ENCODE peak calls at places on chromosome 5, in nine cellular contexts. K is upper lobe of left lung; S is adipocyte; L is RWPE2; T is IMR-90; R is CD4-positive, CD25-positive, alpha-beta regulatory T cell; C is effector memory CD4-positive, alpha-beta T cell; E is cardiac muscle cell; W is upper lobe of right lung. U is an unnamed sample. For H3K36me3 and H3K9me3, the result is how much of the 10 kb centered on the place peaks cover.

GRCh38 chr5:128212206-128212788 is 128.7 kb downstream of the SLC12A2 start:
- DNase-seq in K (no peak), S (no peak), L (no peak), T (no peak), R (no peak), C (no peak), E (no peak), W (no peak), U (no peak)

GRCh38 chr5:163976691-163977090 is 471.3 kb downstream of the MAT2B start:
- DNase-seq in K (no peak), S (no peak), L (no peak), T (peak), R (no peak), C (no peak), E (no peak), W (no peak), U (no peak)

GRCh38 chr5:32144637-32145207 is 29.4 kb downstream of the GOLPH3 start:
- DNase-seq in K (no peak), S (no peak), L (no peak), T (no peak), R (no peak), C (no peak), E (no peak), W (no peak), U (peak)

GRCh38 chr5:87899109-87900100 is 369.2 kb downstream of the TMEM161B start:
- DNase-seq in K (no peak), S (no peak), L (no peak), T (no peak), R (no peak), C (no peak), E (no peak), W (no peak), U (peak)

GRCh38 chr5:101728933-101729332 is 567.2 kb downstream of the SLCO4C1 start:
- DNase-seq in K (no peak), S (no peak), L (no peak), T (no peak), R (no peak), C (no peak), E (no peak), W (no peak), U (no peak)

GRCh38 chr5:109996246-109996645 is 306.5 kb downstream of the MAN2A1 start:
- DNase-seq in K (no peak), S (peak), L (no peak), T (no peak), R (no peak), C (no peak), E (no peak), W (no peak), U (no peak)

GRCh38 chr5:60842859-60843692 is 993 bp downstream of the ELOVL7 start:
- DNase-seq in K (peak), S (peak), L (no peak), T (no peak), R (no peak), C (no peak), E (no peak), W (no peak), U (peak)

GRCh38 chr5:151085517-151086031 is 4.7 kb upstream of the TNIP1 start:
- DNase-seq in K (peak), S (no peak), L (no peak), T (peak), R (peak), C (peak), E (peak), W (peak), U (no peak)

GRCh38 chr5:128143911-128144310 is 60.3 kb downstream of the SLC12A2 start:
- DNase-seq in K (no peak), S (no peak), L (no peak), T (no peak), R (no peak), C (no peak), E (no peak), W (no peak), U (no peak)

GRCh38 chr5:170393958-170394357 is 4.8 kb upstream of the KCNMB1 start:
- DNase-seq in K (no peak), S (no peak), L (no peak), T (no peak), R (no peak), C (no peak), E (no peak), W (no peak), U (no peak)

GRCh38 chr5:103364074-103364473 is 105.5 kb downstream of the MACIR start:
- DNase-seq in K (no peak), S (no peak), L (no peak), T (peak), R (no peak), C (no peak), E (no peak), W (no peak), U (no peak)

GRCh38 chr5:178108446-178108845 is 4.9 kb upstream of the N4BP3 start:
- DNase-seq in K (no peak), S (no peak), L (no peak), T (no peak), R (no peak), C (no peak), E (no peak), W (no peak), U (no peak)

GRCh38 chr5:43482490-43483064 is 1.1 kb downstream of the TMEM267 start:
- DNase-seq in K (no peak), S (peak), L (no peak), T (peak), R (no peak), C (no peak), E (peak), W (no peak), U (no peak)

GRCh38 chr5:106543330-106543729 is 1127.4 kb downstream of the EFNA5 start:
- DNase-seq in K (no peak), S (no peak), L (no peak), T (no peak), R (no peak), C (no peak), E (no peak), W (no peak), U (no peak)

GRCh38 chr5:45454114-45454513 is 242.1 kb downstream of the HCN1 start:
- DNase-seq in K (no peak), S (peak), L (no peak), T (peak), R (no peak), C (no peak), E (no peak), W (no peak), U (peak)

GRCh38 chr5:87803352-87803751 is 390.6 kb upstream of the CCNH start:
- DNase-seq in K (no peak), S (no peak), L (no peak), T (no peak), R (no peak), C (no peak), E (no peak), W (no peak), U (no peak)

GRCh38 chr5:56078675-56079500 is 84.1 kb upstream of the IL6ST start:
- DNase-seq in K (no peak), S (peak), L (no peak), T (peak), R (no peak), C (no peak), E (peak), W (no peak), U (no peak)

GRCh38 chr5:172795401-172795977 is 24.5 kb upstream of the DUSP1 start:
- DNase-seq in K (peak), S (peak), L (no peak), T (peak), R (no peak), C (no peak), E (peak), W (peak), U (peak)

GRCh38 chr5:175893466-175893865 is 22.1 kb downstream of the CPLX2 start:
- DNase-seq in K (no peak), S (no peak), L (no peak), T (no peak), R (no peak), C (no peak), E (no peak), W (no peak), U (no peak)

GRCh38 chr5:95822038-95822407 is 503 bp downstream of the GLRX start:
- DNase-seq in K (peak), S (peak), L (no peak), T (peak), R (peak), C (no peak), E (peak), W (peak), U (peak)

GRCh38 chr5:1959231-1959630 is 76.5 kb upstream of the IRX4 start:
- DNase-seq in K (no peak), S (no peak), L (no peak), T (no peak), R (no peak), C (no peak), E (no peak), W (no peak), U (no peak)

GRCh38 chr5:124736111-124736813 is 10.2 kb downstream of the ZNF608 start:
- DNase-seq in K (no peak), S (peak), L (no peak), T (peak), R (no peak), C (no peak), E (peak), W (no peak), U (peak)

GRCh38 chr5:172830876-172831662 is 3.0 kb upstream of the ERGIC1 start:
- DNase-seq in K (no peak), S (no peak), L (no peak), T (peak), R (no peak), C (no peak), E (peak), W (no peak), U (peak)

GRCh38 chr5:39381376-39381775 is 17.1 kb upstream of the C9 start:
- DNase-seq in K (no peak), S (no peak), L (no peak), T (no peak), R (no peak), C (no peak), E (no peak), W (no peak), U (no peak)

GRCh38 chr5:39376293-39376714 is 12.0 kb upstream of the C9 start:
- DNase-seq in K (no peak), S (peak), L (no peak), T (peak), R (no peak), C (no peak), E (peak), W (no peak), U (no peak)

GRCh38 chr5:39373797-39374196 is 9.5 kb upstream of the C9 start:
- DNase-seq in K (no peak), S (no peak), L (no peak), T (no peak), R (no peak), C (no peak), E (no peak), W (no peak), U (no peak)

GRCh38 chr5:39384271-39384670 is 20.0 kb upstream of the C9 start:
- DNase-seq in K (no peak), S (no peak), L (no peak), T (no peak), R (no peak), C (no peak), E (no peak), W (no peak), U (no peak)

GRCh38 chr5:39379683-39380082 is 15.4 kb upstream of the C9 start:
- DNase-seq in K (no peak), S (no peak), L (no peak), T (peak), R (no peak), C (no peak), E (no peak), W (no peak), U (no peak)
- H3K36me3 ChIP-seq in K (half or more), S (half or more), L (under half), T (half or more), R (under half), C (under half), E (under half), W (half or more), U (half or more)

DNA sequence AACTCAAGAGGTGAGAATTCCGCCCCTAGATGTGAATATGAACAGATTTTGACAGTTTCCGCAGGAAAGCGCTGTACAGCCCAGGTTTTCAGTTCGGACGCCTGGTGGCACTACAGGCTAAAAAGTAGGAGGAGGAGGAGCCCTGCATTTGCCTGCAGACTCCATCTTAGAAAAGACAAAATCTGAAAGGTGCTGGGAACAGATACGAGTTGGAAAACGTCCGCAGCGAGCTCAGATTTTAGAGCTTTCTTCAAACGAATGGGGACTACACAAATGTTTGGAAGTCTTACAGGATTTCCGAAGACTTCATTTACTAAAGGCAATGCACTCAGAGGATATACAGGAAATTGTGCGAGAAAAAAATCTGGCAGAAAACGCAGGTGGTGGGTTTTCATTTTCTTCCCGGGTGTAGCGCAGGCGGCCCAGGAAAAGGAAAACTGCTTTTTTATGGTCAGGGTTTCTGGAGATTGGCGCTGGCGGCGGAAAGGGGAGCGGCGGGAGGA is 9.9 kb upstream of the PCDHB2 start:
- DNase-seq in K (peak), S (peak), L (no peak), T (peak), R (no peak), C (no peak), E (peak), W (no peak), U (peak)
- H3K4me3 ChIP-seq in K (peak), S (peak), L (peak), T (peak), R (peak), C (peak), E (peak), W (peak), U (peak)

GRCh38 chr5:141422742-141423291 is 2.0 kb downstream of the PCDHGA11 start:
- DNase-seq in K (no peak), S (no peak), L (no peak), T (no peak), R (no peak), C (no peak), E (no peak), W (no peak), U (no peak)
- H3K9me3 ChIP-seq in K (half or more), S (half or more), L (half or more), T (half or more), R (under half), C (under half), E (under half), W (half or more), U (under half)

DNA sequence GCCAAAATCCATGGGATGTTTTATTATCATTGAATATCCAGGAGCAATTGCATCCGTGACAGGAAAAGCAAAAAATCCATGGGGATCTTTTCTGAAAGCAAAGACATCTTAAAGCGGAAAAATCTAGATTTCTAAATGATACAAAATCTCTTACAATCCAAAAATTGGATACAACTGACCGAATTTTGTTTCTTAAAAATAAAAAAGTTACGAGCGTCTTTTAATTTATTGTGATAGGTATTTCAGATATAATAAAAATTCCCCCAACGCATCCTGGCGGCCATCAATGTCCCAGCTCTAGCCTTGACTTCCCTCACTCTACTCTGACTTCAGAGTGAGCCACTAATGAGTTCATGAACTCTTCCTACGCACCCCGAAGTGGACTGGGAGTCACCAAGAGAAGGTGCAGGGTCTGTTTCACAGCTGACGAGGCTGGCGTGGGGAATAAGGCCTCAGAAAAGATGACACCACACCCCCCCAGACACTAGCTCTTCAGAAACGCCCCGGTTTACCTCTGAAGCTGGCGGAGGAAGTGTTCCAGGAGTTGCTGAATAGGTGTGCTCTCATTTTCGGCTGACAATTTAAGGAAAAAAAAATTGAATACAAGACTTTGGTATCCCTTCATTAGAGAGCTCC is 3.4 kb downstream of the BRD9 start:
- DNase-seq in K (no peak), S (no peak), L (no peak), T (no peak), R (no peak), C (no peak), E (no peak), W (no peak), U (no peak)
- H3K36me3 ChIP-seq in K (half or more), S (half or more), L (half or more), T (half or more), R (half or more), C (half or more), E (under half), W (half or more), U (half or more)

GRCh38 chr5:153352685-153353219 is 137.7 kb upstream of the GRIA1 start:
- DNase-seq in K (no peak), S (peak), L (peak), T (no peak), R (no peak), C (no peak), E (no peak), W (no peak), U (peak)
- H3K4me3 ChIP-seq in K (no peak), S (no peak), L (no peak), T (no peak), R (peak), C (no peak), E (peak), W (no peak), U (no peak)

DNA sequence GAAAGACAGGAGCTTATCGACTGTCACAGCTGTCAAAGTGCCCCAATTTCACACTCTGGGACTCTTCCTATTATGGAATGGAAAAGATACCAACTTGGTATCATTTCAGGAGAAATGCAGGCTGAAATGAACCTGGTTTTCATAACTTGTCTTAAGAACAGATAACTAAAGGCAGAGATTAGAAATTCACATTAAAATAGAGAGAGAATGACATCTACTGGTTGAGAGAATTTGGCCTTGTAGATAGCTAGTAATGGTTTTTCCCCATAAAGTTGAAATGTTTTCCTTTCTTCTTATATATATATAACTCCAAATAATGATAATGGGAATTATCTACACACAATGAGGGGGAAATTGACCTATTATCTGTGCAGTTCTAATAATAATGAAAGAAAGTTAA is 600.2 kb upstream of the CCNG1 start:
- DNase-seq in K (no peak), S (no peak), L (no peak), T (no peak), R (no peak), C (no peak), E (no peak), W (no peak), U (no peak)
- H3K9me3 ChIP-seq in K (under half), S (under half), L (under half), T (under half), R (under half), C (under half), E (under half), W (under half), U (under half)

DNA sequence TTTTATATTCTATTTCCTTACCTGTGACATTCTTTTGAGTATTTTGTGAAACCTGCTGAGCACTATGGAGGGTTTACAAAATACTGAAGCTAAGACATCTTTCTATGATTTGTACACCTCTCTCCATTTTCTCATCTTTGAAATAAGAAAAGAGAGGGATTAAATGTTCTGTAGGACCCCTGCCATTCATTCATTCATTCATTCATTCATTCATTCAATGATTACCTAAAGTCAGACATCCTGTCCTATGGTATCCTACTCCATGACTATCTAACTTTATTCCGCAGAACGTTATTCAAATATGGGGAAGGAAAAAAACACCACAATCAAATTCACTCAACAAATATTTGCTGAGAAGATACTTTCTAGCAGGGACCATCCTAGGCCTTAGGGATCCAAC is 51.4 kb downstream of the AP3B1 start:
- DNase-seq in K (no peak), S (no peak), L (no peak), T (no peak), R (no peak), C (no peak), E (no peak), W (no peak), U (no peak)
- H3K36me3 ChIP-seq in K (under half), S (under half), L (under half), T (under half), R (under half), C (under half), E (under half), W (under half), U (under half)

DNA sequence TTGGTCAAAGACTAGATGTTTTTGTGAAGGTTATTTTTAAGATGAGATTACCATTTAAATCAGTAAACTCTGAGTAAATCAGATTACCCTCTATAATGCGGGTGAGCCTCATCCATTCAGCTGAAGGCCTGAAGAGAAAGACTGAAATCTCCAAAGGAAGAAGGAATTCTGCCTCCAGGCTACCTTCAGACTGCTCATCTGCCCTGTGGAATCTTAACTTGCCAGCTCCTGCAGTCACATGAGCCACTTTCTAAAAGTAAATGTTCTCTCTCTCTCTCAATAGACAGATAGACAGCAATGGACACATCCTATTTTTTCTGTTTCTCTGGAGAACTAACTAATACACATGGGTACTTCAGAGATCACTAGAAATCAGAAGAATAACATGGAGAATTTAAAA is 182.8 kb downstream of the CFAP90 start:
- DNase-seq in K (no peak), S (no peak), L (no peak), T (no peak), R (no peak), C (no peak), E (no peak), W (no peak), U (no peak)
- H3K4me3 ChIP-seq in K (no peak), S (no peak), L (no peak), T (no peak), R (no peak), C (no peak), E (no peak), W (no peak), U (no peak)

U was measured in MG63.